ENCODE peak calls at places on chromosomes 16 and 17, in five cellular contexts. Z, X, C, O and P are unnamed samples.

GRCh38 chr17:70124723-70125122 is 44.6 kb upstream of the KCNJ2 start:
- DNase-seq in O (no peak), C (no peak), Z (no peak), X (no peak), P (no peak)

GRCh38 chr16:21283521-21284289 is 5.6 kb upstream of the CRYM start:
- DNase-seq in Z (peak), C (peak), X (no peak), O (peak), P (no peak)

GRCh38 chr17:77422104-77422782 is 281.5 kb downstream of the SEC14L1 start:
- DNase-seq in O (no peak), Z (no peak), X (no peak), C (no peak), P (peak)

GRCh38 chr17:68398731-68399637 is 58.3 kb downstream of the WIPI1 start:
- DNase-seq in X (no peak), Z (peak), C (peak), O (peak), P (no peak)

GRCh38 chr16:11403534-11403795 is 58.2 kb downstream of the RMI2 start:
- DNase-seq in O (no peak), Z (no peak), X (no peak), C (no peak), P (no peak)

GRCh38 chr17:19248149-19248922 is 11.2 kb downstream of the EPN2 start:
- DNase-seq in Z (no peak), X (no peak), O (no peak), C (no peak), P (no peak)

GRCh38 chr17:73770849-73771229 is 126.6 kb upstream of the SDK2 start:
- DNase-seq in X (no peak), Z (no peak), C (no peak), O (no peak), P (no peak)

GRCh38 chr17:42325026-42325425 is 36.7 kb downstream of the STAT5A start:
- DNase-seq in C (no peak), Z (no peak), O (no peak), X (no peak), P (no peak)

GRCh38 chr16:61814716-61815347 is 221.4 kb downstream of the CDH8 start:
- DNase-seq in X (no peak), O (no peak), Z (no peak), C (no peak), P (no peak)

GRCh38 chr17:59641799-59642484 is 22.2 kb downstream of the CLTC start:
- DNase-seq in Z (no peak), C (no peak), O (no peak), X (no peak), P (no peak)

GRCh38 chr16:73210686-73211085 is 162.8 kb upstream of the ZFHX3 start:
- DNase-seq in C (no peak), O (no peak), Z (no peak), X (no peak), P (no peak)

GRCh38 chr17:50681260-50682200 is 26.2 kb downstream of the ANKRD40 start:
- DNase-seq in C (no peak), X (no peak), Z (peak), O (no peak), P (no peak)

GRCh38 chr17:263773-264172 is 82.3 kb upstream of the DOC2B start:
- DNase-seq in Z (no peak), X (peak), C (no peak), O (no peak), P (peak)

GRCh38 chr17:67105213-67105612 is 60.9 kb downstream of the CACNG1 start:
- DNase-seq in X (no peak), C (no peak), O (no peak), Z (no peak), P (no peak)

GRCh38 chr16:27244363-27244755 is 24.2 kb downstream of the NSMCE1 start:
- DNase-seq in Z (no peak), O (no peak), X (no peak), C (no peak), P (no peak)

GRCh38 chr17:44203731-44204452 is 4.2 kb upstream of the ATXN7L3 start:
- DNase-seq in X (no peak), Z (peak), C (peak), O (no peak), P (no peak)

GRCh38 chr16:3646348-3646920 is 8.1 kb upstream of the DNASE1 start:
- DNase-seq in O (peak), Z (no peak), X (peak), C (peak), P (peak)

GRCh38 chr17:15169676-15170075 is 95.5 kb downstream of the PMP22 start:
- DNase-seq in C (no peak), O (no peak), Z (no peak), X (no peak), P (no peak)

GRCh38 chr16:12994402-12994801 is 93.0 kb downstream of the SHISA9 start:
- DNase-seq in X (no peak), C (no peak), Z (no peak), O (no peak), P (no peak)

GRCh38 chr16:512802-513201 is 14.7 kb upstream of the CAPN15 start:
- DNase-seq in Z (no peak), C (no peak), X (no peak), O (no peak), P (no peak)

GRCh38 chr17:28854457-28855382 is at the start of gene ERAL1:
- DNase-seq in C (peak), O (peak), X (peak), Z (peak), P (peak)

GRCh38 chr17:33197342-33197741 is 95.8 kb downstream of the ASIC2 start:
- DNase-seq in O (no peak), X (no peak), C (no peak), Z (no peak), P (no peak)

GRCh38 chr16:84618428-84619102 is 687 bp upstream of the COTL1 start:
- DNase-seq in O (no peak), X (no peak), C (no peak), Z (peak), P (peak)

GRCh38 chr16:88956546-88957455 is 20.2 kb downstream of the CBFA2T3 start:
- DNase-seq in O (no peak), X (no peak), C (no peak), Z (no peak), P (no peak)

GRCh38 chr17:21397341-21398050 is 21.3 kb downstream of the KCNJ12 start:
- DNase-seq in Z (no peak), X (no peak), C (no peak), O (no peak), P (no peak)

GRCh38 chr17:42179911-42180410 is 981 bp downstream of the KCNH4 start:
- DNase-seq in Z (peak), C (peak), O (peak), X (no peak), P (no peak)

GRCh38 chr17:17051791-17052461 is 9.7 kb downstream of the MPRIP start:
- DNase-seq in X (peak), O (peak), C (peak), Z (no peak), P (no peak)

GRCh38 chr17:16573466-16573865 is 4.5 kb upstream of the ZNF287 start:
- DNase-seq in Z (no peak), X (no peak), C (no peak), O (no peak), P (no peak)

GRCh38 chr17:73313526-73314127 is 1.8 kb upstream of the CDC42EP4 start:
- DNase-seq in Z (peak), X (no peak), O (no peak), C (no peak), P (no peak)

GRCh38 chr16:49048557-49048956 is 233.1 kb downstream of the CBLN1 start:
- DNase-seq in O (no peak), X (no peak), C (no peak), Z (no peak), P (no peak)

GRCh38 chr16:68197250-68197649 is 38.7 kb downstream of the ESRP2 start:
- DNase-seq in Z (no peak), O (no peak), X (no peak), C (no peak), P (no peak)

GRCh38 chr17:17408236-17408794 is 68.5 kb upstream of the MED9 start:
- DNase-seq in X (no peak), O (no peak), C (no peak), Z (no peak), P (peak)

GRCh38 chr17:73575470-73576235 is 68.6 kb downstream of the SDK2 start:
- DNase-seq in C (no peak), O (no peak), Z (no peak), X (no peak), P (no peak)

GRCh38 chr17:67779098-67779672 is 46.1 kb upstream of the BPTF start:
- DNase-seq in C (peak), Z (peak), O (peak), X (no peak), P (peak)

GRCh38 chr17:1947743-1948516 is 77.2 kb downstream of the RTN4RL1 start:
- DNase-seq in O (no peak), Z (no peak), X (no peak), C (no peak), P (no peak)

GRCh38 chr16:29684671-29685070 is 5.7 kb downstream of the QPRT start:
- DNase-seq in O (no peak), Z (no peak), C (no peak), X (no peak), P (no peak)

GRCh38 chr17:64153565-64153964 is 23.6 kb upstream of the ERN1 start:
- DNase-seq in Z (no peak), C (no peak), X (no peak), O (no peak), P (no peak)

GRCh38 chr17:64154321-64155089 is 24.6 kb upstream of the ERN1 start:
- DNase-seq in Z (peak), C (no peak), O (no peak), X (no peak), P (no peak)

GRCh38 chr17:64151016-64151368 is 21.0 kb upstream of the ERN1 start:
- DNase-seq in Z (no peak), O (no peak), C (no peak), X (no peak), P (no peak)

GRCh38 chr17:64150237-64151015 is 20.5 kb upstream of the ERN1 start:
- DNase-seq in X (no peak), C (no peak), O (peak), Z (no peak), P (peak)

DNA sequence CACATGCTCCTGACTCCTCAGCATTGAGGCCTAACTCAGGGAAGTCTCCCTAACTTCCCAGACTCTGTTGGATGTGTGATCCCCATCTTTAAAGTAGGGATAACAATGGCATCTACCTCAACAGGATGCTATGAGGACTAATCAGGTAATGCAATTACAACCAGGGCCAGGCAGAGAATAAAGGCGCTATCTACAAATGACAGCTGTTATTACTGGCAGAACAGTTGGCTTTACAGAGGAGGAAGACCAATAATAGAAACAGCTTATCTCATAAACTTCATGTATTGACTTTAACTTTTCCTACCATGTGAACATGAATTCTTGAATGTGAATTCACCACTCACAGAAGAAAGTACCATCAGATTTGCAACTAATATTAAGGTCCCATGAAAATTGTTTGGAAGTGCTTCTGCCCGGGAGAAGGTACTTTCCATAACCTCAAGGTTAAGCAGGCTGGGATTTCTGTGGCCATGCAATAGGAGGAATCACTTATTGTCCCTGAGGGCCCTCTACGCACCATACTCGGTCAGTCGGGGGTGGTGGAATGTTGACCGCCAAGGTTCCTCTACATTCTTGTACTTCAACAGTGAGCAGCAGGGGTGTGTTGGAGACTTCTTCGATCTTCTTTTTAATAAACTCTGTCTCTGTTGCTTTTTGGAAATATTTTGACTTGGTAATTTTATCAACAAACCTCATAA is 22.6 kb upstream of the ERN1 start:
- DNase-seq in O (no peak), Z (no peak), C (no peak), X (no peak), P (no peak)
- TF ChIP-seq POLR2AphosphoS5 in O (no peak), Z (no peak), C (no peak), X (no peak), P (no peak)

GRCh38 chr17:12342161-12342560 is 321.5 kb downstream of the MAP2K4 start:
- DNase-seq in C (no peak), O (no peak), Z (no peak), X (no peak), P (no peak)

GRCh38 chr17:12348476-12348875 is 317.2 kb upstream of the MYOCD start:
- DNase-seq in C (no peak), Z (no peak), O (no peak), X (no peak), P (no peak)

GRCh38 chr17:12342609-12343248 is 322.1 kb downstream of the MAP2K4 start:
- DNase-seq in O (peak), C (peak), Z (peak), X (no peak), P (no peak)
- TF ChIP-seq CTCF in O (no peak), C (peak), Z (peak), X (no peak), P (no peak)

GRCh38 chr17:56489980-56490379 is 103.5 kb upstream of the NOG start:
- DNase-seq in X (no peak), Z (no peak), C (no peak), O (no peak), P (no peak)
- TF ChIP-seq POLR2AphosphoS5 in X (no peak), Z (no peak), C (no peak), O (no peak), P (no peak)

GRCh38 chr17:31541559-31541958 is 150.1 kb downstream of the RAB11FIP4 start:
- DNase-seq in X (no peak), O (no peak), Z (peak), C (no peak), P (no peak)
- TF ChIP-seq CTCF in X (no peak), O (no peak), Z (peak), C (no peak), P (no peak)

GRCh38 chr16:14366447-14366846 is 263.6 kb downstream of the PARN start:
- DNase-seq in X (no peak), O (no peak), Z (no peak), C (no peak), P (no peak)

GRCh38 chr16:14365200-14365851 is 264.7 kb downstream of the PARN start:
- DNase-seq in X (no peak), O (no peak), Z (no peak), C (no peak), P (no peak)

GRCh38 chr16:14364386-14365199 is 265.5 kb downstream of the PARN start:
- DNase-seq in X (no peak), C (no peak), O (peak), Z (peak), P (no peak)

GRCh38 chr16:14368399-14368798 is 261.7 kb downstream of the PARN start:
- DNase-seq in Z (no peak), O (no peak), C (no peak), X (no peak), P (no peak)

GRCh38 chr16:14366974-14367707 is 262.9 kb downstream of the PARN start:
- DNase-seq in C (no peak), Z (no peak), X (no peak), O (no peak), P (no peak)
- TF ChIP-seq POLR2AphosphoS5 in C (no peak), Z (no peak), X (no peak), O (no peak), P (no peak)

GRCh38 chr17:9622961-9623360 is 22.4 kb upstream of the USP43 start:
- DNase-seq in O (no peak), X (no peak), C (no peak), Z (no peak), P (no peak)

GRCh38 chr17:9632741-9633140 is 12.6 kb upstream of the USP43 start:
- DNase-seq in X (no peak), O (no peak), Z (no peak), C (no peak), P (no peak)

DNA sequence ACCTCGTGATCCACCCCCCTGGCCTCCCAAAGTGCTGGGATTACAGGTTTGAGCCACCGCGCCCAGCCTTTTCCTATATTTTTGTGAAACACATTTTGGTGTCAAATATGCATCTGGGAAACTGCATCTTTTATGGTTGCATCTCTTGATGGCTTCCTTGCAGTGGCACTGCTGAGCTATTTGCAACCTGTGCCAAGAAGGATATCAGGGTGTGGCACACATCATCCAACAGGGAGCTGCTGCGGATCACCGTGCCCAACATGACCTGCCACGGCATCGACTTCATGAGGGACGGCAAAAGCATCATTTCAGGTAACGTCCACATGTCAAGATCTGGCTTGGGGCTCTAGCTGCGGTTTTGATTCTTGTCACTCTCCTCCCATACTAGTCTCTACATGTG is 16.8 kb upstream of the USP43 start:
- DNase-seq in Z (no peak), X (no peak), O (no peak), C (peak), P (no peak)
- TF ChIP-seq CTCF in Z (peak), X (no peak), O (no peak), C (no peak), P (no peak)

DNA sequence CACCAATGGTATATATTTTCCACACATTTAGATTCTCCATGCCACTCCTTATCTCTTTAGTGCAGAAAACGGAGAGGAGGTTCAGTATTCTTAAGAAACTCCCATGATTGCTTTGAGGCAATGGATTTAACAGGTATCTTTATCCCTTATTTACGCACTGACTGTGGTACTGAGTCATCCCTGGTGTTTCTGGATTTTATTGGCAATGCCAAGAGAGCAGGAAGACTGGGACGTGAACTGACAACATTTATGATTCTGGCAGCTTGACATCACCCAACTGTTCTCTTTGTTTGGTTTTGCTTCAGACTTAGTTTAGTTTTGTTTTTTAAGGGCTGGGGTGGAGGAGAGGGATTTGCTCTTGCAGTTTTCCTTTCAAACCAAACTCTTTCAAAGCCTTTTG is 131.4 kb downstream of the WWOX start:
- DNase-seq in O (no peak), Z (no peak), C (peak), X (no peak), P (no peak)
- TF ChIP-seq POLR2AphosphoS5 in O (no peak), Z (no peak), C (peak), X (no peak), P (no peak)

GRCh38 chr17:75720656-75721462 is at the start of gene ITGB4:
- DNase-seq in O (peak), C (peak), X (no peak), Z (peak), P (peak)
- TF ChIP-seq CTCF in O (no peak), C (no peak), X (no peak), Z (peak), P (no peak)

DNA sequence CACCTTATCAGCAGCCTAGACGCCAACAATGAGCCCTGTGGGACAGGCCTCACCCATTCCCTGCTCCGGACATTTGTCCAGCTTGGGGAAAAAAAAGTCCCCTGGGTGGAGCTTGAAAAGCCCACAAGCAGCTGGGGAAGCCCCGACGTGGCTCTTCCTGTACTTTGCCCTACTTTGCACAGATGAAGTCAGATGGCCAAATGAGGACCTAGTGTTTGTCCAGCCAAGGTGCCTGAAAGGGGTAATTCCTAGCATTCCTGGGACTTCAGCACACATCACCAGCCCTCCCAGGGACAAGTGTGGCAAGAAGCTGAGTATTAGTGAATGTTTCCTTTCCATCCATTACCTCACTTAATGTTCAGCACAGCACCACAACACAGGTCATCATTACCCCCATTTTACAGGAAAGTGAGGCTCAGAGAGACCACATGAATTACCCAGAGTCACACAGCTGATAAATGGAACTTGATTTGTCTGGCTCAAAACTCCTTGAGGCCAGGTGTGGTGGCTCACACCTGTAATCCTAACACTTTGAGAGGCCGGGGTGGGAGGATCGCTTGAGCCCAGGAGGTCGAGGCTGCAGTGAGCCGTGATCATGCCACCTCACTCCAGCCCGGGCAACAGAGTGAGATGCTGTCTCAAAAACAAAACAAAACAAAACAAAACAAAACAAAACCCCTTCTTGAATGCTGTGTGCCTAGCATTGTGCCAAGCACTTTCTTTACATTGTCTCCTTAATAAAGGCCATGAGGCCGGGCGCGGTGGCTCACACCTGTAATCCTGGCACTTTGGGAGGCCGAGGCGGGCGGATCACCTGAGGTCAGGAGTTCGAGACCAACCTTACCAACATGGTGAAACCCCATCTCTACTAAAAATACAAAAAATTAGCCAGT is 19.9 kb upstream of the PLLP start:
- DNase-seq in X (peak), O (peak), Z (no peak), C (peak), P (no peak)
- TF ChIP-seq POLR2AphosphoS5 in X (no peak), O (peak), Z (no peak), C (peak), P (peak)